ENCODE peak calls at places on chromosomes 7 and 10, in four cellular contexts. I is fibroblast of pulmonary artery, B is cardiac muscle cell, U is cardiac fibroblast. Y is an unnamed sample.
A peak's percentile ranks its signal among the peaks of the same experiment; 100 is the strongest.

GRCh38 chr10:102604379-102604960 is 39.8 kb upstream of the TRIM8 start:
- DNase-seq in U (peak; percentile 88), B (no peak), I (peak; percentile 88), Y (no peak)

GRCh38 chr7:149021725-149022062 is 6.6 kb downstream of the PDIA4 start:
- DNase-seq in U (no peak), B (no peak), I (no peak), Y (no peak)

GRCh38 chr7:4849390-4849789 is 12.4 kb downstream of the PAPOLB start:
- DNase-seq in U (peak; percentile 49), B (peak; percentile 60), I (peak; percentile 34), Y (peak; percentile 51)

GRCh38 chr10:24269476-24269875 is 60.5 kb downstream of the KIAA1217 start:
- DNase-seq in U (peak; percentile 30), I (no peak), B (no peak), Y (no peak)

GRCh38 chr7:44749992-44750391 is 1.3 kb downstream of the ZMIZ2 start:
- DNase-seq in U (no peak), I (no peak), B (no peak), Y (no peak)

GRCh38 chr7:116953372-116953726 is at the start of gene ST7:
- DNase-seq in B (peak; percentile 69), U (peak; percentile 74), I (peak; percentile 66), Y (peak; percentile 59)

GRCh38 chr10:71068811-71069411 is 143.5 kb upstream of the UNC5B start:
- DNase-seq in U (no peak), I (peak; percentile 6), B (no peak), Y (no peak)

GRCh38 chr10:126350216-126350992 is 37.9 kb downstream of the ADAM12 start:
- DNase-seq in I (peak; percentile 88), U (peak; percentile 92), B (peak; percentile 39), Y (peak; percentile 68)

GRCh38 chr7:5177060-5177459 is 13.0 kb upstream of the WIPI2 start:
- DNase-seq in U (peak; percentile 87), B (no peak), I (peak; percentile 89), Y (peak; percentile 82)

GRCh38 chr10:129481641-129482040 is 14.6 kb downstream of the MGMT start:
- DNase-seq in U (no peak), B (no peak), I (no peak), Y (no peak)
- TF ChIP-seq CTCF in U (no peak), B (no peak), I (no peak), Y (no peak)

GRCh38 chr10:5895804-5896203 is 5.8 kb downstream of the FBH1 start:
- DNase-seq in B (no peak), I (no peak), U (no peak), Y (no peak)
- H3K4me3 ChIP-seq in B (no peak overlapping the region), I (no peak overlapping the region), U (no peak overlapping the region), Y (no peak overlapping the region)

GRCh38 chr10:44733743-44734488 is 177.2 kb upstream of the TMEM72 start:
- DNase-seq in B (no peak), I (no peak), U (no peak), Y (no peak)
- TF ChIP-seq CTCF in B (peak; percentile 30), I (peak; percentile 32), U (peak; percentile 39), Y (no peak)

GRCh38 chr10:104580321-104580720 is 60.8 kb upstream of the SORCS3 start:
- DNase-seq in I (peak; percentile 50), B (no peak), U (peak; percentile 49), Y (no peak)
- H3K4me3 ChIP-seq in I (peak overlapping the region; percentile 34), B (no peak overlapping the region), U (no peak overlapping the region), Y (no peak overlapping the region)

GRCh38 chr7:64637521-64638445 is 28.1 kb upstream of the ZNF107 start:
- DNase-seq in I (no peak), U (no peak), B (no peak), Y (no peak)

GRCh38 chr7:64638822-64639221 is 27.1 kb upstream of the ZNF107 start:
- DNase-seq in B (no peak), I (no peak), U (no peak), Y (no peak)

GRCh38 chr7:64634406-64635062 is 31.4 kb upstream of the ZNF107 start:
- DNase-seq in B (no peak), U (no peak), I (no peak), Y (no peak)

GRCh38 chr7:64633401-64633800 is 32.5 kb upstream of the ZNF107 start:
- DNase-seq in I (no peak), B (no peak), U (no peak), Y (no peak)

GRCh38 chr7:64636386-64636785 is 29.5 kb upstream of the ZNF107 start:
- DNase-seq in B (no peak), I (no peak), U (no peak), Y (peak; percentile 4)
- TF ChIP-seq CTCF in B (no peak), I (no peak), U (peak; percentile 0), Y (no peak)

GRCh38 chr7:88758355-88759215 is 915 bp upstream of the ZNF804B start:
- DNase-seq in I (peak; percentile 2), U (no peak), B (peak; percentile 61), Y (peak; percentile 75)
- H3K4me3 ChIP-seq in I (no peak overlapping the region), U (no peak overlapping the region), B (peak overlapping the region; percentile 30), Y (peak overlapping the region; percentile 35)

DNA sequence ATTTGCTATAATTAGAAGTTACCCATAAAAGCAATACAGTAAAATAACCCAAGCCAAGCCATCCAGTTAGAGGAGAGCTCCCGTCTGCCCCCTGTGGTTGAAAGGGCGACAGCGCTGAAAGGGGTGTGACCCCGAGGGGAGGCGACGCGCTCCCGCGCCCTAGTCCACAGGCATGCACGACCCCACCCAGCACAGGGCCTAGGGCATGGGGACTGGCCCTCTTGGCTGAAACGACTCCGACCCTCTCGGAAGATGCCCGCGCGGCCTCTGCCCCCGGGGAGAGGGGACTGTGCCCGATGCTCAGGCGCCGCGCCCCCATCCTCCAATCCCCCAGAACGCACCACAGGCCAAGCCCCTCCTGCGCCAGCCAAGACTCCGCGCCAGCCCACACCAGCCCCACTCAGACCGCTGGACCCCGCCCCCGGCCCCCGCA is 64.0 kb downstream of the CSGALNACT2 start:
- DNase-seq in I (peak; percentile 16), B (peak; percentile 51), U (peak; percentile 26), Y (peak; percentile 38)
- TF ChIP-seq CTCF in I (peak; percentile 73), B (peak; percentile 77), U (peak; percentile 80), Y (peak; percentile 19)

DNA sequence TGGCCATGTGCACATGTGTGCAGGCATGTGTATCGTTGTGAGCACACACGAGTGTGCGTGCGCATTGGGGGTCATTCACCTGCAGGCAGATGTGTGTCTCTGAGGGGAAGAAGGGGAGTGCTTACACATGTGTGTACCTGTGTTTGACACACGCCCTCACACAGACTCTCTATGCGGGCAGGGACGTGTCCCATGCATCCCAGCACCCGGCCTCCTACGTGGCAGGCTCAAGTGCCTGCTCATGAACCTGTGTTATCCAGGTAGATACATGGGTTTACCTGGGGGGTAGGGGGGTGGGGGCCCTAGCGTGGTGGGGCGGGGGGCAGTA is 18.6 kb downstream of the KCP start:
- DNase-seq in U (no peak), B (no peak), I (no peak), Y (no peak)
- H3K4me3 ChIP-seq in U (no peak overlapping the region), B (no peak overlapping the region), I (no peak overlapping the region), Y (no peak overlapping the region)

GRCh38 chr10:99433378-99434020 is 3.1 kb upstream of the GOT1 start:
- DNase-seq in I (no peak), U (no peak), B (no peak), Y (no peak)
- TF ChIP-seq CTCF in I (peak; percentile 18), U (peak; percentile 16), B (peak; percentile 14), Y (no peak)